ENCODE peak calls at places on chromosome 17, in ten cellular contexts. E, U, M, X, J, T, A, Q, D and B are unnamed samples.

GRCh38 chr17:16415031-16415924 is at the start of gene TRPV2:
- DNase-seq in J (peak; percentile 85), E (peak; percentile 45), Q (no peak), T (no peak), D (peak; percentile 72), U (no peak), A (peak; percentile 78), M (peak; percentile 54), X (peak; percentile 47), B (peak; percentile 82)

GRCh38 chr17:16492613-16493290 is 759 bp upstream of the LRRC75A start:
- DNase-seq in T (no peak), D (no peak), A (no peak), J (peak; percentile 57), X (no peak), Q (no peak), E (no peak), U (no peak), M (no peak), B (no peak)

GRCh38 chr17:55641559-55642160 is 81.0 kb downstream of the TMEM100 start:
- DNase-seq in Q (peak; percentile 63), M (peak; percentile 74), J (peak; percentile 69), A (peak; percentile 49), D (no peak), T (no peak), E (peak; percentile 38), X (peak; percentile 36), U (peak; percentile 60), B (peak; percentile 79)

GRCh38 chr17:75615301-75615700 is 17.9 kb upstream of the SMIM5 start:
- DNase-seq in A (no peak), U (no peak), M (no peak), T (no peak), E (no peak), X (no peak), Q (no peak), J (peak; percentile 70), D (no peak), B (peak; percentile 25)

GRCh38 chr17:15091825-15092224 is 173.3 kb downstream of the PMP22 start:
- DNase-seq in U (no peak), M (no peak), D (no peak), A (no peak), E (no peak), T (no peak), J (no peak), Q (no peak), X (no peak), B (no peak)

GRCh38 chr17:28552201-28552999 is at the start of gene UNC119:
- DNase-seq in Q (peak; percentile 46), M (peak; percentile 88), A (peak; percentile 82), E (peak; percentile 83), U (peak; percentile 83), D (peak; percentile 73), T (no peak), J (peak; percentile 87), X (peak; percentile 87), B (peak; percentile 94)

GRCh38 chr17:73657473-73658116 is 13.3 kb upstream of the SDK2 start:
- DNase-seq in A (no peak), M (peak; percentile 67), E (peak; percentile 58), Q (no peak), T (no peak), X (peak; percentile 52), J (peak; percentile 90), D (no peak), U (no peak), B (peak; percentile 74)

GRCh38 chr17:16040710-16041251 is 41.2 kb downstream of the TTC19 start:
- DNase-seq in D (no peak), T (no peak), A (no peak), J (no peak), E (peak; percentile 71), U (no peak), Q (peak; percentile 87), M (no peak), X (peak; percentile 59), B (no peak)

GRCh38 chr17:15213381-15214087 is 51.6 kb downstream of the PMP22 start:
- DNase-seq in Q (peak; percentile 16), J (no peak), D (no peak), T (no peak), X (no peak), U (no peak), A (no peak), E (no peak), M (no peak), B (no peak)

GRCh38 chr17:47205419-47205963 is 3.7 kb upstream of the MYL4 start:
- DNase-seq in E (peak; percentile 42), A (peak; percentile 79), X (peak; percentile 47), J (peak; percentile 59), U (peak; percentile 77), D (peak; percentile 74), Q (peak; percentile 68), T (peak; percentile 95), M (peak; percentile 71), B (peak; percentile 73)

GRCh38 chr17:82910770-82911169 is 70.9 kb upstream of the ZNF750 start:
- DNase-seq in T (no peak), X (no peak), E (no peak), D (no peak), A (no peak), M (no peak), J (no peak), Q (no peak), U (no peak), B (peak; percentile 21)

GRCh38 chr17:76995352-76996105 is 127.3 kb downstream of the MGAT5B start:
- DNase-seq in U (no peak), T (no peak), X (no peak), Q (no peak), J (peak; percentile 80), E (no peak), M (no peak), D (no peak), A (no peak), B (no peak)

GRCh38 chr17:75240394-75241142 is 20.8 kb downstream of the GGA3 start:
- DNase-seq in T (no peak), U (no peak), J (peak; percentile 96), A (peak; percentile 49), M (no peak), X (no peak), E (no peak), D (peak; percentile 50), Q (peak; percentile 20), B (peak; percentile 66)

DNA sequence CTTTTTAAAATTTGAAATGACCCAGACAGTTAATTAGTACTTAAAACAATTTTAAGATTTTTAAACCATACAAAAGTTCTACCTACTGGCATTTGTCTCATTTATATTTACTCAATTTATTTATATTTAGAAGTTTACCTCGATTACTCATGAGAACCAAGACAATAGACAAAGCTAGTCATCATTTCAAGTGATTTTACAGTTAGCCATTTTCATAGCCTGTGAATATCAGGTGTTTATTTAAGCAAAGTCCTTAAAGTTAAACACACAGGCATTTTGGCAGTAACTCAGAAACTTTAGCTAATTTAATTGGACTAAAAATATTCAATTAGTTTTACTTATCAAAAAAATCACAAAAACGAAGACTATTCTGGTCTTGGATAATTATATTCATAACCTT is 101.6 kb upstream of the KIF2B start:
- DNase-seq in U (no peak), A (no peak), Q (peak; percentile 16), D (no peak), M (no peak), J (no peak), X (no peak), E (no peak), T (no peak), B (no peak)
- H3K27ac ChIP-seq in U (no peak overlapping the region), A (no peak overlapping the region), Q (no peak overlapping the region), D (no peak overlapping the region), M (no peak overlapping the region), J (no peak overlapping the region), X (no peak overlapping the region), E (no peak overlapping the region), T (no peak overlapping the region), B (no peak overlapping the region)

GRCh38 chr17:43548689-43549379 is 2.7 kb upstream of the ETV4 start:
- DNase-seq in Q (no peak), E (no peak), M (no peak), J (no peak), X (no peak), A (no peak), D (no peak), T (no peak), U (no peak), B (no peak)

GRCh38 chr17:43547189-43547550 is 1.0 kb upstream of the ETV4 start:
- DNase-seq in E (no peak), D (no peak), X (no peak), U (no peak), A (no peak), Q (no peak), J (peak; percentile 26), T (no peak), M (no peak), B (no peak)

GRCh38 chr17:43545383-43545632 is 832 bp downstream of the ETV4 start:
- DNase-seq in T (no peak), A (peak; percentile 31), U (peak; percentile 46), M (no peak), E (peak; percentile 35), D (peak; percentile 40), X (peak; percentile 57), Q (peak; percentile 18), J (no peak), B (peak; percentile 36)

GRCh38 chr17:43547659-43548256 is 1.6 kb upstream of the ETV4 start:
- DNase-seq in M (no peak), X (no peak), U (no peak), E (no peak), D (no peak), Q (no peak), A (no peak), J (no peak), T (no peak), B (no peak)

GRCh38 chr17:43546317-43547188 is at the start of gene ETV4:
- DNase-seq in M (peak; percentile 94), J (peak; percentile 99), X (peak; percentile 91), D (peak; percentile 90), T (peak; percentile 86), A (peak; percentile 97), E (peak; percentile 87), U (peak; percentile 91), Q (peak; percentile 89), B (peak; percentile 97)
- H3K27ac ChIP-seq in M (peak within 1 kb of the TSS; percentile 48), J (peak within 1 kb of the TSS; percentile 67), X (peak within 1 kb of the TSS; percentile 80), D (no peak within 1 kb of the TSS), T (peak within 1 kb of the TSS; percentile 94), A (peak within 1 kb of the TSS; percentile 70), E (peak within 1 kb of the TSS; percentile 88), U (no peak within 1 kb of the TSS), Q (peak within 1 kb of the TSS; percentile 42), B (no peak within 1 kb of the TSS)

DNA sequence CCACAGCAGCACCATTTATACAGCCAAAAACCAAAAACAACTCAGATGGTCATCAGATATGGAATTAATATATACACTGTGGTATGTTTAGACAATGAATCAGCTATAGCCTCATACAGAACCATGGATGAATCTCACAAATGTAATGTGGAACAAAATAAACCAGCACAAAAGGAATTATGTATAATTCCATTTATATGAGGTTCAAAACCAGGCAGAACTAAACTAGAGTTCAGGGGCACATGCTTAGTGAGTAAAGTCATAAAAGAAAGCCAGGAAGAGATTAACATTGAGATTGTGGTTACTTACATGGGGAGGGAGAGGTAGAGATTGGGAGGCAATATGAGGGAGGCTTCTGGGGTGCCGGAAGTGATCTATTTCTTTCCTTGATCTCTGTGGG is 231.1 kb downstream of the COPRS start:
- DNase-seq in X (no peak), U (no peak), D (no peak), A (no peak), T (peak; percentile 50), E (no peak), M (no peak), J (no peak), Q (peak; percentile 95), B (no peak)
- H3K27ac ChIP-seq in X (no peak overlapping the region), U (no peak overlapping the region), D (no peak overlapping the region), A (no peak overlapping the region), T (no peak overlapping the region), E (no peak overlapping the region), M (no peak overlapping the region), J (no peak overlapping the region), Q (peak overlapping the region; percentile 100), B (no peak overlapping the region)

GRCh38 chr17:66445229-66445628 is 142.8 kb downstream of the PRKCA start:
- DNase-seq in T (no peak), D (no peak), X (no peak), E (no peak), U (no peak), M (no peak), A (no peak), J (no peak), Q (no peak), B (no peak)
- H3K27ac ChIP-seq in T (no peak overlapping the region), D (no peak overlapping the region), X (no peak overlapping the region), E (no peak overlapping the region), U (no peak overlapping the region), M (no peak overlapping the region), A (peak overlapping the region; percentile 41), J (no peak overlapping the region), Q (no peak overlapping the region), B (no peak overlapping the region)